ENCODE peak calls at places on chromosomes 4 and X, in six cellular contexts. One of them, this sample, is unnamed. For H3K9me3, the result is how much of the 10 kb centered on the place peaks cover.

GRCh38 chrX:154368630-154369452 is 5.6 kb downstream of the FLNA start:
- DNase-seq in stomach: peak
- DNase-seq in mammary epithelial cell: peak
- DNase-seq in psoas muscle: peak
- DNase-seq in naive thymus-derived CD4-positive, alpha-beta T cell: peak
- DNase-seq in CD8-positive, alpha-beta memory T cell: peak
- DNase-seq in this sample: peak

GRCh38 chr4:159374749-159375535 is 272.1 kb downstream of the RAPGEF2 start:
- DNase-seq in stomach: no peak
- DNase-seq in mammary epithelial cell: no peak
- DNase-seq in psoas muscle: no peak
- DNase-seq in naive thymus-derived CD4-positive, alpha-beta T cell: no peak
- DNase-seq in CD8-positive, alpha-beta memory T cell: no peak
- DNase-seq in this sample: no peak

GRCh38 chr4:24104173-24104572 is 214.3 kb upstream of the PPARGC1A start:
- DNase-seq in stomach: no peak
- DNase-seq in mammary epithelial cell: no peak
- DNase-seq in psoas muscle: no peak
- DNase-seq in naive thymus-derived CD4-positive, alpha-beta T cell: no peak
- DNase-seq in CD8-positive, alpha-beta memory T cell: no peak
- DNase-seq in this sample: no peak

GRCh38 chr4:133320576-133321170 is 171.6 kb downstream of the PCDH10 start:
- DNase-seq in stomach: no peak
- DNase-seq in mammary epithelial cell: peak
- DNase-seq in psoas muscle: no peak
- DNase-seq in naive thymus-derived CD4-positive, alpha-beta T cell: no peak
- DNase-seq in CD8-positive, alpha-beta memory T cell: no peak
- DNase-seq in this sample: no peak

GRCh38 chrX:136209016-136209738 is 42.0 kb downstream of the MAP7D3 start:
- DNase-seq in stomach: peak
- DNase-seq in mammary epithelial cell: no peak
- DNase-seq in psoas muscle: peak
- DNase-seq in naive thymus-derived CD4-positive, alpha-beta T cell: no peak
- DNase-seq in CD8-positive, alpha-beta memory T cell: no peak
- DNase-seq in this sample: no peak

GRCh38 chr4:52100062-52100461 is 49.0 kb downstream of the SPATA18 start:
- DNase-seq in stomach: no peak
- DNase-seq in mammary epithelial cell: peak
- DNase-seq in psoas muscle: no peak
- DNase-seq in naive thymus-derived CD4-positive, alpha-beta T cell: no peak
- DNase-seq in CD8-positive, alpha-beta memory T cell: no peak
- DNase-seq in this sample: no peak

GRCh38 chrX:22220941-22221340 is 51.8 kb upstream of the CBLL2 start:
- DNase-seq in stomach: no peak
- DNase-seq in mammary epithelial cell: peak
- DNase-seq in psoas muscle: no peak
- DNase-seq in naive thymus-derived CD4-positive, alpha-beta T cell: no peak
- DNase-seq in CD8-positive, alpha-beta memory T cell: no peak
- DNase-seq in this sample: no peak

GRCh38 chr4:82499705-82500104 is 62.1 kb downstream of the TMEM150C start:
- DNase-seq in stomach: no peak
- DNase-seq in mammary epithelial cell: no peak
- DNase-seq in psoas muscle: no peak
- DNase-seq in naive thymus-derived CD4-positive, alpha-beta T cell: no peak
- DNase-seq in CD8-positive, alpha-beta memory T cell: no peak
- DNase-seq in this sample: no peak

GRCh38 chr4:8370106-8370787 is 70.3 kb downstream of the ACOX3 start:
- DNase-seq in stomach: no peak
- DNase-seq in mammary epithelial cell: no peak
- DNase-seq in psoas muscle: peak
- DNase-seq in naive thymus-derived CD4-positive, alpha-beta T cell: no peak
- DNase-seq in CD8-positive, alpha-beta memory T cell: no peak
- DNase-seq in this sample: no peak

GRCh38 chr4:6900181-6900812 is 9.3 kb upstream of the TBC1D14 start:
- DNase-seq in stomach: peak
- DNase-seq in mammary epithelial cell: no peak
- DNase-seq in psoas muscle: no peak
- DNase-seq in naive thymus-derived CD4-positive, alpha-beta T cell: no peak
- DNase-seq in CD8-positive, alpha-beta memory T cell: no peak
- DNase-seq in this sample: no peak

GRCh38 chr4:118974758-118975157 is 86.1 kb downstream of the SYNPO2 start:
- DNase-seq in stomach: no peak
- DNase-seq in mammary epithelial cell: peak
- DNase-seq in psoas muscle: no peak
- DNase-seq in naive thymus-derived CD4-positive, alpha-beta T cell: no peak
- DNase-seq in CD8-positive, alpha-beta memory T cell: no peak
- DNase-seq in this sample: no peak

GRCh38 chr4:70630162-70630561 is 1.6 kb downstream of the ENAM start:
- DNase-seq in stomach: no peak
- DNase-seq in mammary epithelial cell: no peak
- DNase-seq in psoas muscle: no peak
- DNase-seq in naive thymus-derived CD4-positive, alpha-beta T cell: no peak
- DNase-seq in CD8-positive, alpha-beta memory T cell: no peak
- DNase-seq in this sample: no peak

GRCh38 chr4:159103406-159104131 is 690 bp downstream of the RAPGEF2 start:
- DNase-seq in stomach: peak
- DNase-seq in mammary epithelial cell: peak
- DNase-seq in psoas muscle: peak
- DNase-seq in naive thymus-derived CD4-positive, alpha-beta T cell: peak
- DNase-seq in CD8-positive, alpha-beta memory T cell: peak
- DNase-seq in this sample: peak

GRCh38 chr4:16007471-16008095 is 44.6 kb upstream of the FGFBP2 start:
- DNase-seq in stomach: no peak
- DNase-seq in mammary epithelial cell: no peak
- DNase-seq in psoas muscle: no peak
- DNase-seq in naive thymus-derived CD4-positive, alpha-beta T cell: no peak
- DNase-seq in CD8-positive, alpha-beta memory T cell: no peak
- DNase-seq in this sample: no peak

GRCh38 chr4:152044341-152044740 is 283.5 kb upstream of the GATB start:
- DNase-seq in stomach: no peak
- DNase-seq in mammary epithelial cell: no peak
- DNase-seq in psoas muscle: no peak
- DNase-seq in naive thymus-derived CD4-positive, alpha-beta T cell: no peak
- DNase-seq in CD8-positive, alpha-beta memory T cell: no peak
- DNase-seq in this sample: no peak

GRCh38 chr4:25172964-25173917 is 13.0 kb upstream of the SEPSECS start:
- DNase-seq in stomach: no peak
- DNase-seq in mammary epithelial cell: peak
- DNase-seq in psoas muscle: no peak
- DNase-seq in naive thymus-derived CD4-positive, alpha-beta T cell: no peak
- DNase-seq in CD8-positive, alpha-beta memory T cell: no peak
- DNase-seq in this sample: no peak

GRCh38 chr4:129350800-129351199 is 254.8 kb downstream of the C4orf33 start:
- DNase-seq in stomach: no peak
- DNase-seq in mammary epithelial cell: no peak
- DNase-seq in psoas muscle: no peak
- DNase-seq in naive thymus-derived CD4-positive, alpha-beta T cell: no peak
- DNase-seq in CD8-positive, alpha-beta memory T cell: no peak
- DNase-seq in this sample: no peak

GRCh38 chrX:65643046-65643785 is 24.2 kb upstream of the MSN start:
- DNase-seq in stomach: no peak
- DNase-seq in mammary epithelial cell: peak
- DNase-seq in psoas muscle: no peak
- DNase-seq in naive thymus-derived CD4-positive, alpha-beta T cell: no peak
- DNase-seq in CD8-positive, alpha-beta memory T cell: no peak
- DNase-seq in this sample: no peak

GRCh38 chr4:112896326-112896892 is 153.0 kb upstream of the ANK2 start:
- DNase-seq in stomach: no peak
- DNase-seq in mammary epithelial cell: no peak
- DNase-seq in psoas muscle: no peak
- DNase-seq in naive thymus-derived CD4-positive, alpha-beta T cell: no peak
- DNase-seq in CD8-positive, alpha-beta memory T cell: no peak
- DNase-seq in this sample: no peak

GRCh38 chr4:151581575-151581974 is 172.6 kb downstream of the FHIP1A start:
- DNase-seq in stomach: no peak
- DNase-seq in mammary epithelial cell: no peak
- DNase-seq in psoas muscle: no peak
- DNase-seq in naive thymus-derived CD4-positive, alpha-beta T cell: no peak
- DNase-seq in CD8-positive, alpha-beta memory T cell: no peak
- DNase-seq in this sample: no peak

GRCh38 chrX:15814811-15815210 is 24.5 kb downstream of the ZRSR2 start:
- DNase-seq in stomach: no peak
- DNase-seq in mammary epithelial cell: no peak
- DNase-seq in psoas muscle: no peak
- DNase-seq in naive thymus-derived CD4-positive, alpha-beta T cell: no peak
- DNase-seq in CD8-positive, alpha-beta memory T cell: no peak
- DNase-seq in this sample: no peak

GRCh38 chr4:71200944-71201533 is 137.8 kb upstream of the SLC4A4 start:
- DNase-seq in stomach: no peak
- DNase-seq in mammary epithelial cell: no peak
- DNase-seq in psoas muscle: no peak
- DNase-seq in naive thymus-derived CD4-positive, alpha-beta T cell: no peak
- DNase-seq in CD8-positive, alpha-beta memory T cell: no peak
- DNase-seq in this sample: no peak

GRCh38 chrX:129593137-129593536 is 53.1 kb downstream of the OCRL start:
- DNase-seq in stomach: no peak
- DNase-seq in mammary epithelial cell: peak
- DNase-seq in psoas muscle: no peak
- DNase-seq in naive thymus-derived CD4-positive, alpha-beta T cell: no peak
- DNase-seq in CD8-positive, alpha-beta memory T cell: no peak
- DNase-seq in this sample: no peak

GRCh38 chr4:170089743-170090666 is at the start of gene AADAT:
- DNase-seq in stomach: peak
- DNase-seq in mammary epithelial cell: peak
- DNase-seq in psoas muscle: peak
- DNase-seq in naive thymus-derived CD4-positive, alpha-beta T cell: no peak
- DNase-seq in CD8-positive, alpha-beta memory T cell: no peak
- DNase-seq in this sample: no peak

GRCh38 chr4:8215001-8215427 is 15.9 kb downstream of the SH3TC1 start:
- DNase-seq in stomach: peak
- DNase-seq in mammary epithelial cell: no peak
- DNase-seq in psoas muscle: no peak
- DNase-seq in naive thymus-derived CD4-positive, alpha-beta T cell: no peak
- DNase-seq in CD8-positive, alpha-beta memory T cell: no peak
- DNase-seq in this sample: no peak

GRCh38 chr4:114273246-114273645 is 293.8 kb upstream of the ARSJ start:
- DNase-seq in stomach: no peak
- DNase-seq in mammary epithelial cell: no peak
- DNase-seq in psoas muscle: no peak
- DNase-seq in naive thymus-derived CD4-positive, alpha-beta T cell: no peak
- DNase-seq in CD8-positive, alpha-beta memory T cell: no peak
- DNase-seq in this sample: no peak
- H3K9me3 ChIP-seq in stomach: under half
- H3K9me3 ChIP-seq in mammary epithelial cell: under half
- H3K9me3 ChIP-seq in psoas muscle: under half
- H3K9me3 ChIP-seq in naive thymus-derived CD4-positive, alpha-beta T cell: under half
- H3K9me3 ChIP-seq in CD8-positive, alpha-beta memory T cell: under half
- H3K9me3 ChIP-seq in this sample: under half

DNA sequence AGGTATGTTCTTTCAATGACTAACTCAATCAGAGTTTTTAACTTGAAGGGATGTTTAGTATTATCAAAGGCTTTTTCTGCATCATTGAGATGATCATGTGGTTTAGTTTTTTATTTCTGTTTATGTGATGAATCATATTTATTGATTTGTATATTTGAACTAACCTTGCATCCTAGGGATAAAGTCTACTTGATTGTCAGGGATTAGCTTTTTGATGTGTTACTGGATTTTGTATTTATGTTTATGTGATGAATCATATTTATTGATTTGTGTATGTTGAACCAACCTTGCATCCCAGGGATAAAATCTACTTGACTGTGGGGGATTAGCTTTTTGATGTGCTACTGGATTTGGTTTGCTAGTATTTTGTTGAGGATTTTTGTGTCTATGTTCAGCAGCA is 615.4 kb upstream of the GRID2 start:
- DNase-seq in stomach: no peak
- DNase-seq in mammary epithelial cell: no peak
- DNase-seq in psoas muscle: no peak
- DNase-seq in naive thymus-derived CD4-positive, alpha-beta T cell: no peak
- DNase-seq in CD8-positive, alpha-beta memory T cell: no peak
- DNase-seq in this sample: no peak
- H3K9me3 ChIP-seq in stomach: under half
- H3K9me3 ChIP-seq in mammary epithelial cell: under half
- H3K9me3 ChIP-seq in psoas muscle: under half
- H3K9me3 ChIP-seq in naive thymus-derived CD4-positive, alpha-beta T cell: under half
- H3K9me3 ChIP-seq in CD8-positive, alpha-beta memory T cell: under half
- H3K9me3 ChIP-seq in this sample: under half

GRCh38 chr4:124833831-124834505 is 121.4 kb upstream of the ANKRD50 start:
- DNase-seq in stomach: no peak
- DNase-seq in mammary epithelial cell: no peak
- DNase-seq in psoas muscle: no peak
- DNase-seq in naive thymus-derived CD4-positive, alpha-beta T cell: no peak
- DNase-seq in CD8-positive, alpha-beta memory T cell: no peak
- DNase-seq in this sample: no peak

GRCh38 chr4:124839786-124840390 is 127.4 kb upstream of the ANKRD50 start:
- DNase-seq in stomach: no peak
- DNase-seq in mammary epithelial cell: no peak
- DNase-seq in psoas muscle: no peak
- DNase-seq in naive thymus-derived CD4-positive, alpha-beta T cell: no peak
- DNase-seq in CD8-positive, alpha-beta memory T cell: no peak
- DNase-seq in this sample: no peak
- H3K9me3 ChIP-seq in stomach: under half
- H3K9me3 ChIP-seq in mammary epithelial cell: under half
- H3K9me3 ChIP-seq in psoas muscle: under half
- H3K9me3 ChIP-seq in naive thymus-derived CD4-positive, alpha-beta T cell: under half
- H3K9me3 ChIP-seq in CD8-positive, alpha-beta memory T cell: under half
- H3K9me3 ChIP-seq in this sample: under half

GRCh38 chr4:100428051-100428450 is 89.8 kb downstream of the EMCN start:
- DNase-seq in stomach: no peak
- DNase-seq in mammary epithelial cell: peak
- DNase-seq in psoas muscle: no peak
- DNase-seq in naive thymus-derived CD4-positive, alpha-beta T cell: no peak
- DNase-seq in CD8-positive, alpha-beta memory T cell: no peak
- DNase-seq in this sample: no peak
- H3K9me3 ChIP-seq in stomach: under half
- H3K9me3 ChIP-seq in mammary epithelial cell: under half
- H3K9me3 ChIP-seq in psoas muscle: under half
- H3K9me3 ChIP-seq in naive thymus-derived CD4-positive, alpha-beta T cell: under half
- H3K9me3 ChIP-seq in CD8-positive, alpha-beta memory T cell: under half
- H3K9me3 ChIP-seq in this sample: under half

GRCh38 chrX:44946771-44947170 is 73.8 kb downstream of the KDM6A start:
- DNase-seq in stomach: no peak
- DNase-seq in mammary epithelial cell: peak
- DNase-seq in psoas muscle: no peak
- DNase-seq in naive thymus-derived CD4-positive, alpha-beta T cell: no peak
- DNase-seq in CD8-positive, alpha-beta memory T cell: no peak
- DNase-seq in this sample: no peak

GRCh38 chrX:44951572-44952067 is 78.6 kb downstream of the KDM6A start:
- DNase-seq in stomach: no peak
- DNase-seq in mammary epithelial cell: no peak
- DNase-seq in psoas muscle: no peak
- DNase-seq in naive thymus-derived CD4-positive, alpha-beta T cell: no peak
- DNase-seq in CD8-positive, alpha-beta memory T cell: no peak
- DNase-seq in this sample: no peak

GRCh38 chrX:44952329-44953027 is 79.5 kb downstream of the KDM6A start:
- DNase-seq in stomach: no peak
- DNase-seq in mammary epithelial cell: no peak
- DNase-seq in psoas muscle: no peak
- DNase-seq in naive thymus-derived CD4-positive, alpha-beta T cell: no peak
- DNase-seq in CD8-positive, alpha-beta memory T cell: no peak
- DNase-seq in this sample: no peak

GRCh38 chrX:44947995-44948394 is 75.0 kb downstream of the KDM6A start:
- DNase-seq in stomach: no peak
- DNase-seq in mammary epithelial cell: no peak
- DNase-seq in psoas muscle: no peak
- DNase-seq in naive thymus-derived CD4-positive, alpha-beta T cell: no peak
- DNase-seq in CD8-positive, alpha-beta memory T cell: no peak
- DNase-seq in this sample: no peak

GRCh38 chrX:44949125-44949524 is 76.1 kb downstream of the KDM6A start:
- DNase-seq in stomach: no peak
- DNase-seq in mammary epithelial cell: no peak
- DNase-seq in psoas muscle: no peak
- DNase-seq in naive thymus-derived CD4-positive, alpha-beta T cell: no peak
- DNase-seq in CD8-positive, alpha-beta memory T cell: no peak
- DNase-seq in this sample: no peak
- H3K9me3 ChIP-seq in stomach: under half
- H3K9me3 ChIP-seq in mammary epithelial cell: under half
- H3K9me3 ChIP-seq in psoas muscle: under half
- H3K9me3 ChIP-seq in naive thymus-derived CD4-positive, alpha-beta T cell: under half
- H3K9me3 ChIP-seq in CD8-positive, alpha-beta memory T cell: under half
- H3K9me3 ChIP-seq in this sample: under half

GRCh38 chr4:150119492-150119891 is 41.2 kb downstream of the DCLK2 start:
- DNase-seq in stomach: no peak
- DNase-seq in mammary epithelial cell: no peak
- DNase-seq in psoas muscle: no peak
- DNase-seq in naive thymus-derived CD4-positive, alpha-beta T cell: no peak
- DNase-seq in CD8-positive, alpha-beta memory T cell: no peak
- DNase-seq in this sample: no peak
- H3K9me3 ChIP-seq in stomach: under half
- H3K9me3 ChIP-seq in mammary epithelial cell: under half
- H3K9me3 ChIP-seq in psoas muscle: under half
- H3K9me3 ChIP-seq in naive thymus-derived CD4-positive, alpha-beta T cell: under half
- H3K9me3 ChIP-seq in CD8-positive, alpha-beta memory T cell: under half
- H3K9me3 ChIP-seq in this sample: under half